ENCODE peak calls at places on chromosomes 6 and 20, in ten cellular contexts. O is heart left ventricle, V is breast epithelium, U is BJ, D is HFF-Myc, E is uterus, I is right atrium auricular region, F is thyroid gland, Z is AG10803, L is PC-3. K is an unnamed sample.

GRCh38 chr6:2718334-2719052 is 32.2 kb downstream of the MYLK4 start:
- DNase-seq in O (no peak), V (no peak), U (no peak), D (no peak), E (no peak), I (no peak), F (no peak), Z (no peak), L (no peak), K (no peak)

GRCh38 chr6:160082627-160083026 is 39.0 kb upstream of the SLC22A1 start:
- DNase-seq in O (no peak), V (no peak), U (no peak), D (no peak), E (no peak), I (no peak), F (no peak), Z (no peak), L (no peak), K (no peak)

GRCh38 chr6:107730106-107730505 is 94.0 kb downstream of the SCML4 start:
- DNase-seq in O (no peak), V (no peak), U (no peak), D (no peak), E (no peak), I (no peak), F (no peak), Z (no peak), L (no peak), K (no peak)

GRCh38 chr6:138293428-138293827 is 75.1 kb upstream of the PBOV1 start:
- DNase-seq in O (no peak), V (no peak), U (peak; percentile 52), D (no peak), E (no peak), I (no peak), F (no peak), Z (peak; percentile 72), L (no peak), K (no peak)

GRCh38 chr20:59055302-59055701 is 12.7 kb upstream of the PRELID3B start:
- DNase-seq in O (no peak), V (no peak), U (no peak), D (no peak), E (no peak), I (no peak), F (no peak), Z (no peak), L (peak; percentile 74), K (no peak)

GRCh38 chr20:34712525-34713192 is 8.5 kb downstream of the TP53INP2 start:
- DNase-seq in O (no peak), V (no peak), U (no peak), D (no peak), E (no peak), I (no peak), F (no peak), Z (no peak), L (no peak), K (no peak)

GRCh38 chr6:157767757-157768156 is 55.3 kb upstream of the SNX9 start:
- DNase-seq in O (no peak), V (no peak), U (no peak), D (no peak), E (no peak), I (no peak), F (no peak), Z (no peak), L (no peak), K (no peak)

GRCh38 chr6:136718486-136718885 is 73.8 kb downstream of the MAP3K5 start:
- DNase-seq in O (no peak), V (no peak), U (no peak), D (no peak), E (no peak), I (no peak), F (no peak), Z (no peak), L (no peak), K (no peak)

GRCh38 chr20:33893314-33893713 is 82.2 kb downstream of the CHMP4B start:
- DNase-seq in O (no peak), V (no peak), U (no peak), D (no peak), E (no peak), I (no peak), F (no peak), Z (peak; percentile 73), L (peak; percentile 37), K (peak; percentile 41)

GRCh38 chr20:3092611-3093379 is 8.3 kb upstream of the AVP start:
- DNase-seq in O (no peak), V (no peak), U (no peak), D (no peak), E (no peak), I (no peak), F (no peak), Z (no peak), L (no peak), K (no peak)

GRCh38 chr6:170284126-170284773 is 6.6 kb downstream of the DLL1 start:
- DNase-seq in O (peak; percentile 49), V (no peak), U (no peak), D (no peak), E (no peak), I (no peak), F (no peak), Z (no peak), L (no peak), K (no peak)

GRCh38 chr6:130525378-130525777 is 159.6 kb downstream of the TMEM200A start:
- DNase-seq in O (no peak), V (no peak), U (no peak), D (no peak), E (no peak), I (no peak), F (no peak), Z (no peak), L (no peak), K (no peak)

GRCh38 chr20:41905186-41905585 is 287.0 kb upstream of the CHD6 start:
- DNase-seq in O (no peak), V (no peak), U (no peak), D (no peak), E (no peak), I (no peak), F (no peak), Z (no peak), L (no peak), K (no peak)

DNA sequence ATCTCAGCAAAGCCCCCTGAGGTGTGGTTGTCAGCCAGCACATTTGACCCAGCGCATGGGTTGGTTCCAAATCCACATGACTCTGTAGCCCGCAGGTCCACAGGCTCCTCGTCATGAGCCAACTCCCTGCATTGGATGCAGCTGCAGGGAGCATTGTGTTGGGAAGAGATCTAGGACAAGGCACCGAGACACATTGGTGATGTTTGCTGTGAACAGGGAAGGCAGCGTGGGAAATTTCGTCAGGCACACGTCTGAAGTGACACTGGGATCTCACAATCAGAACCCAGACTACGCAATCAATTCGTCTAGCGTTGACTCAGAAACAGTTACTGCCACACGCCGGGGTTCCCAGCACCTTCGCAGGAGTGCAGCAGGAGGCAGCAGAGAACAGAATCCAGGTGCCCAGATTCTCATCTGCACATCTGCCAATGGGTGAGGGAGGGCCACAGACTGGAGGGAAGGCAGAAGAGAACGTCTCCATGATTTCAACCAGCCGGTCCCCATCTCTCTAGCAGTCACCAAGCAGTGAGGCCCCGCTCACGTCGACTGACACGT is 177.0 kb downstream of the TTLL2 start:
- DNase-seq in O (peak; percentile 16), V (no peak), U (no peak), D (no peak), E (no peak), I (no peak), F (peak; percentile 23), Z (no peak), L (peak; percentile 18), K (no peak)
- TF ChIP-seq CTCF in O (no peak), V (no peak), U (no peak), D (no peak), E (peak; percentile 24), I (no peak), F (peak; percentile 47), Z (no peak), L (peak; percentile 35), K (no peak)

GRCh38 chr6:44478158-44478557 is 90.7 kb downstream of the CDC5L start:
- DNase-seq in O (no peak), V (no peak), U (no peak), D (no peak), E (no peak), I (no peak), F (no peak), Z (no peak), L (no peak), K (no peak)
- H3K4me3 ChIP-seq in O (no peak overlapping the region), V (no peak overlapping the region), U (no peak overlapping the region), D (no peak overlapping the region), E (no peak overlapping the region), I (no peak overlapping the region), F (no peak overlapping the region), Z (no peak overlapping the region), L (no peak overlapping the region), K (no peak overlapping the region)

GRCh38 chr20:49914310-49915117 is 815 bp downstream of the SPATA2 start:
- DNase-seq in O (no peak), V (no peak), U (no peak), D (no peak), E (no peak), I (no peak), F (peak; percentile 46), Z (no peak), L (peak; percentile 39), K (no peak)
- TF ChIP-seq CTCF in O (no peak), V (no peak), U (no peak), D (peak; percentile 12), E (no peak), I (no peak), F (peak; percentile 26), Z (no peak), L (peak; percentile 27), K (no peak)

DNA sequence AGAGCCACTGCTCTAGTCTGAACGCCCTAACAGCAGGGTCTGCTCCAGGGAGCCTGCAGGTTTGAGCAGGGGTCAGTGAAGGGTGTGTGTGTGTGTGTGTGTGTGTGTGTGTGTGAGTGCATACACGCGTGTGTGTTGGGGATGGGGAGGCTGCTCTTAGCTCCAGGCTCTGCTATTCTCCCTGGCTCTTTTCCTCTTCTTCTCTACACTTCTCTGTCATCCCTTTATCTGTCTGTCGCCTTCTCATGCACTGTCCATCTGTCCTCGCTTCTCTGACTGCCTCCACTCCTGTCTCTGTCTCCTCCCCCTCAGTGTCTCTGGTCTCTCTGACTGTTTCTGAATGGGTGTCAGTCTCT is 3.4 kb upstream of the CDH22 start:
- DNase-seq in O (no peak), V (no peak), U (no peak), D (no peak), E (no peak), I (no peak), F (no peak), Z (no peak), L (no peak), K (no peak)
- H3K4me3 ChIP-seq in O (no peak overlapping the region), V (no peak overlapping the region), U (no peak overlapping the region), D (no peak overlapping the region), E (no peak overlapping the region), I (no peak overlapping the region), F (no peak overlapping the region), Z (no peak overlapping the region), L (no peak overlapping the region), K (no peak overlapping the region)

DNA sequence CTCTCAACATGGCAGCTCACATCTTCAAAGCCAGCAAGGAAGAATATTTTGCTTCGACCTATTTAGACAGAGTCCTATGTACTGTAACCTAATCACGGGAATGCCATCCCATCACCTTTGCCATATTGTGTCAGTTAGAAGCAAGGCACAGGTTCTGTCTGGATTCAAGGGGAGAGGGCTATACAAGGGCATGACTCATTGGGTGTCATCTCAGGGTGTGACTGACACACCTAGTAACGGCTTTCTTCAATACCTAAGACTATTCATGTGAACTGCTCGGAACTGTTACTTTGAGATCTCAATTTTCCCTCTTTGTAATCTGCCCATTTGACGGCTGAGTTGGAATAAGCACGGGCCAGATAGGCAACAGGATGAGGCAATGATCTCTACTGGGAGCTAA is 135.6 kb upstream of the HDGFL1 start:
- DNase-seq in O (no peak), V (no peak), U (no peak), D (no peak), E (no peak), I (no peak), F (no peak), Z (no peak), L (peak; percentile 22), K (no peak)
- TF ChIP-seq CTCF in O (no peak), V (no peak), U (no peak), D (no peak), E (no peak), I (no peak), F (no peak), Z (no peak), L (no peak), K (no peak)